ENCODE peak calls at places on chromosome 21, in four cellular contexts. G is left ventricle myocardium inferior, S is neuronal stem cell, Z is pancreas. H is an unnamed sample.
A peak's percentile ranks its signal among the peaks of the same experiment; 100 is the strongest.

GRCh38 chr21:17514124-17514481 is 1.3 kb downstream of the CXADR start:
- DNase-seq in G (no peak), S (peak; percentile 23), Z (no peak), H (no peak)

GRCh38 chr21:27424601-27425000 is 457.7 kb upstream of the ADAMTS5 start:
- DNase-seq in G (no peak), S (no peak), Z (no peak), H (no peak)

GRCh38 chr21:26422138-26422537 is 150.9 kb downstream of the CYYR1 start:
- DNase-seq in G (no peak), S (no peak), Z (no peak), H (no peak)

GRCh38 chr21:15508554-15508953 is 221.2 kb upstream of the USP25 start:
- DNase-seq in G (no peak), S (no peak), Z (no peak), H (no peak)

GRCh38 chr21:16180613-16181012 is 450.8 kb downstream of the USP25 start:
- DNase-seq in G (no peak), S (no peak), Z (no peak), H (no peak)

GRCh38 chr21:31530918-31531705 is 128.4 kb upstream of the SOD1 start:
- DNase-seq in G (no peak), S (no peak), Z (peak; percentile 79), H (peak; percentile 54)

GRCh38 chr21:38914531-38915385 is 109.0 kb downstream of the ETS2 start:
- DNase-seq in G (no peak), S (no peak), Z (no peak), H (no peak)

GRCh38 chr21:17460094-17460493 is 52.7 kb upstream of the CXADR start:
- DNase-seq in G (no peak), S (no peak), Z (no peak), H (no peak)

GRCh38 chr21:25936776-25937175 is 202.0 kb downstream of the GABPA start:
- DNase-seq in G (no peak), S (no peak), Z (no peak), H (no peak)

GRCh38 chr21:15433091-15433490 is 296.7 kb upstream of the USP25 start:
- DNase-seq in G (no peak), S (no peak), Z (no peak), H (no peak)

GRCh38 chr21:28150778-28151177 is 841.9 kb downstream of the LTN1 start:
- DNase-seq in G (no peak), S (no peak), Z (no peak), H (no peak)

GRCh38 chr21:23507501-23507900 is 2099.8 kb downstream of the MRPL39 start:
- DNase-seq in G (no peak), S (no peak), Z (no peak), H (no peak)

GRCh38 chr21:32712043-32712442 is 15.8 kb downstream of the SYNJ1 start:
- DNase-seq in G (no peak), S (no peak), Z (no peak), H (no peak)

GRCh38 chr21:21921410-21922232 is 923.4 kb downstream of the NCAM2 start:
- DNase-seq in G (no peak), S (no peak), Z (no peak), H (no peak)

GRCh38 chr21:46381521-46381920 is 57.6 kb downstream of the PCNT start:
- DNase-seq in G (no peak), S (no peak), Z (no peak), H (no peak)

GRCh38 chr21:29219165-29219770 is 79.5 kb upstream of the BACH1 start:
- DNase-seq in G (no peak), S (no peak), Z (no peak), H (no peak)
- H3K27ac ChIP-seq in G (no peak overlapping the region), S (no peak overlapping the region), Z (peak overlapping the region; percentile 79), H (no peak overlapping the region)

GRCh38 chr21:44291936-44292811 is 6.5 kb downstream of the AIRE start:
- DNase-seq in G (no peak), S (no peak), Z (peak; percentile 76), H (peak; percentile 31)
- H3K4me3 ChIP-seq in G (no peak overlapping the region), S (no peak overlapping the region), Z (no peak overlapping the region), H (no peak overlapping the region)

DNA sequence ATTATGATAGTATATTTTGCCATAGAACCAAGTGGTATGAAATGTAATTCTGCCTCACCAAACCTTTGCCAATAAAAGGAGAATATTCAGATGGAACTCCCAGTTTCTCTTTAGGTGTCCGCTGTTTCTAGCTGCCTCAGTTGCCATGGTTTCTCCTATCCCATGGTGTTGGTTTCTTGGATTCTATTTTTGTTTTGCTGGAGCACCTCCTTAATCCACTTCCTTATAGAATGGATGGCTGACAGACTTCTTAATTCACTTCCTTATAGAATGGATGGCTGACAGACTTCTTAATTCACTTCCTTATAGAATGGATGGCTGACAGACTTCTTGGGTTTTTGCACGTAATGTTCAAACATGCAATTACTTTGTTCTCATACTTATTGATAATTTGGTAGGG is 43.7 kb downstream of the ADARB1 start:
- DNase-seq in G (no peak), S (no peak), Z (no peak), H (no peak)
- H3K27me3 ChIP-seq in G (no peaks in the 10 kb centered on the region), S (no peaks in the 10 kb centered on the region), Z (no peaks in the 10 kb centered on the region), H (no peaks in the 10 kb centered on the region)

GRCh38 chr21:35571910-35572309 is 488.4 kb downstream of the SETD4 start:
- DNase-seq in G (no peak), S (no peak), Z (no peak), H (no peak)
- H3K27ac ChIP-seq in G (no peak overlapping the region), S (no peak overlapping the region), Z (no peak overlapping the region), H (no peak overlapping the region)

DNA sequence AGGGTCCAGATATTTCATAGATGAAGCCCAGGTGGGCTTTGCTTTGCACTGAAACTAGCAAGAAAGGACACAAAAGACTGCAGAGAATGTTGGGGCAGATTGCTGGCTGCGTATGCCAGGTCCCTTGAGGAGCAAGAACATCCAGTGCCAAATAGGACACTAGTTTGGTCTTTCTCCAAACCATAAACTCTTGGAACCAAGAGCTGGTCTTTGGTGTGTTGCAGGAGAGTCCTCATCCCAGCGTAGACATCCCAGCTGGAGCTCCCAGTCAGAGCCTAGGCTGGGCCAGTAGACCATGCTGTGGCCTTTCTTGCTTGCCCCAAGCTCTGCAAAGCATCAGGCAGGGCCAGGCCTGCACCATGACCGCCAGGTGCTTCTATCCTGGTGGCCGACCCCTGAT is 87.5 kb downstream of the ATP5PO start:
- DNase-seq in G (no peak), S (no peak), Z (no peak), H (peak; percentile 56)
- H3K4me3 ChIP-seq in G (no peak overlapping the region), S (no peak overlapping the region), Z (no peak overlapping the region), H (no peak overlapping the region)

DNA sequence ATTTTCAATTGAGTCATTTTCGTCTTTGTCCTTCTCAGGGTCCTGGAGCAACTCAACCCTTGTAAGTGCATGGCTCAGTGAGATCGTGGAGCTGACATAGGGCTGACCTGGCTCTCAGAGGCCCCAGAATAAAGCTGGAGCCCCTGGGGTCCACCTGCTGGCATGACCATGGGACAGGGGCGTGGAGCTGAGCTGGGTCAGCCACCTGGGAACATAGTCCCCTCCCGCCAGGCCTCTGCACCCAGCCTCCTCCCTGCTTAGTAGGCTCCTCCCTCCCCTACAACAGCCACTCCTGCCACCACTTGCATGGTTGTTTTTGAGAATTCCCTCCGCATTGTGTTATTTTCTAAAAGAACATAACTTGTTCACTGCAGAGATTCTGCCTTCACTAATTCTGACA is 3.1 kb upstream of the RIPK4 start:
- DNase-seq in G (no peak), S (no peak), Z (no peak), H (no peak)
- H3K27me3 ChIP-seq in G (peaks cover 100% of the 10 kb centered on the region), S (peaks cover 60% of the 10 kb centered on the region), Z (no peaks in the 10 kb centered on the region), H (no peaks in the 10 kb centered on the region)

GRCh38 chr21:37370152-37371040 is 3.8 kb downstream of the DYRK1A start:
- DNase-seq in G (no peak), S (no peak), Z (no peak), H (no peak)
- H3K27ac ChIP-seq in G (peak overlapping the region; percentile 100), S (no peak overlapping the region), Z (peak overlapping the region; percentile 100), H (no peak overlapping the region)

H was measured in right cardiac atrium.